ENCODE peak calls at places on chromosomes 3 and 15, in ten cellular contexts. Z is ascending aorta; D is MV-4-11; S is RWPE1; V is T-helper 17 cell; T is central memory CD4-positive, alpha-beta T cell; E is NAMALWA; J is right lobe of liver; N is activated naive CD4-positive, alpha-beta T cell; O is posterior cingulate gyrus. M is an unnamed sample.

GRCh38 chr3:72820405-72820804 is 27.8 kb downstream of the SHQ1 start:
- DNase-seq in S (no peak), Z (no peak), O (no peak), N (no peak), E (no peak), D (peak; percentile 78), V (no peak), T (no peak), J (peak; percentile 63), M (peak; percentile 47)

GRCh38 chr15:75751116-75751875 is 38.6 kb upstream of the CSPG4 start:
- DNase-seq in J (peak; percentile 35), Z (peak; percentile 55), N (no peak), D (no peak), V (no peak), T (no peak), E (no peak), O (no peak), S (no peak), M (no peak)

GRCh38 chr15:85773916-85774315 is 20.8 kb downstream of the KLHL25 start:
- DNase-seq in V (no peak), E (no peak), O (no peak), T (no peak), D (no peak), J (no peak), S (no peak), N (no peak), Z (no peak), M (no peak)

GRCh38 chr3:46360904-46361303 is 7.0 kb downstream of the CCR2 start:
- DNase-seq in T (no peak), J (no peak), D (peak; percentile 63), N (no peak), Z (no peak), S (no peak), E (no peak), O (no peak), V (no peak), M (peak; percentile 30)

GRCh38 chr3:15505412-15506165 is 15.9 kb downstream of the COLQ start:
- DNase-seq in Z (no peak), N (no peak), S (no peak), J (no peak), D (no peak), O (no peak), V (no peak), T (no peak), E (no peak), M (no peak)

GRCh38 chr3:155232605-155233004 is 60.9 kb downstream of the STRIT1 start:
- DNase-seq in O (peak; percentile 6), S (peak; percentile 49), V (no peak), N (no peak), D (no peak), Z (peak; percentile 82), E (peak; percentile 41), T (no peak), J (peak; percentile 87), M (no peak)

GRCh38 chr3:197165890-197166289 is 132.5 kb downstream of the DLG1 start:
- DNase-seq in T (no peak), E (no peak), N (no peak), S (no peak), V (no peak), O (no peak), D (no peak), J (no peak), Z (no peak), M (no peak)

GRCh38 chr3:186152889-186153292 is 44.0 kb upstream of the ETV5 start:
- DNase-seq in O (no peak), V (no peak), T (no peak), D (peak; percentile 98), E (peak; percentile 90), J (no peak), Z (peak; percentile 25), N (no peak), S (no peak), M (no peak)

GRCh38 chr3:15601399-15602145 is at the start of the genes BTD and HACL1:
- DNase-seq in V (peak; percentile 95), D (no peak), E (peak; percentile 100), S (peak; percentile 91), N (no peak), T (peak; percentile 99), O (peak; percentile 97), Z (peak; percentile 99), J (peak; percentile 97), M (no peak)

GRCh38 chr15:34812369-34812768 is 17.0 kb upstream of the ACTC1 start:
- DNase-seq in D (no peak), E (no peak), T (no peak), J (no peak), V (no peak), Z (no peak), S (no peak), N (no peak), O (no peak), M (no peak)

GRCh38 chr3:182891364-182891763 is 89.0 kb downstream of the DCUN1D1 start:
- DNase-seq in Z (no peak), E (no peak), S (no peak), O (no peak), J (no peak), T (no peak), V (no peak), D (no peak), N (no peak), M (no peak)

GRCh38 chr15:100770781-100771584 is 108.6 kb upstream of the ALDH1A3 start:
- DNase-seq in V (no peak), E (no peak), S (no peak), O (no peak), D (no peak), T (no peak), Z (peak; percentile 37), N (no peak), J (no peak), M (no peak)

GRCh38 chr3:66487475-66487874 is 13.3 kb downstream of the LRIG1 start:
- DNase-seq in V (no peak), S (no peak), D (no peak), O (no peak), Z (no peak), E (no peak), N (no peak), T (no peak), J (no peak), M (no peak)

GRCh38 chr3:61172684-61173083 is 78.6 kb downstream of the FHIT start:
- DNase-seq in S (no peak), J (peak; percentile 50), E (no peak), O (no peak), T (no peak), D (no peak), N (no peak), V (no peak), Z (no peak), M (no peak)

GRCh38 chr15:90407871-90408317 is 19.9 kb downstream of the IQGAP1 start:
- DNase-seq in T (peak; percentile 46), O (no peak), S (no peak), N (no peak), V (no peak), E (no peak), D (no peak), J (no peak), Z (no peak), M (no peak)

GRCh38 chr3:171328419-171329082 is 131.7 kb downstream of the TNIK start:
- DNase-seq in J (no peak), S (no peak), Z (no peak), T (peak; percentile 53), D (peak; percentile 48), N (peak; percentile 6), E (peak; percentile 47), O (no peak), V (peak; percentile 27), M (no peak)

GRCh38 chr3:26011276-26011675 is 221.4 kb downstream of the OXSM start:
- DNase-seq in T (no peak), N (no peak), J (no peak), O (no peak), S (no peak), D (no peak), E (no peak), Z (no peak), V (no peak), M (no peak)

GRCh38 chr3:57577786-57578185 is 19.4 kb downstream of the ARF4 start:
- DNase-seq in Z (no peak), S (no peak), J (no peak), E (no peak), V (no peak), N (no peak), D (no peak), T (no peak), O (no peak), M (no peak)

GRCh38 chr3:87491843-87492242 is 215.5 kb upstream of the POU1F1 start:
- DNase-seq in O (no peak), S (no peak), J (no peak), E (no peak), V (no peak), N (no peak), T (no peak), Z (no peak), D (no peak), M (no peak)

GRCh38 chr3:146948161-146948560 is 343.0 kb upstream of the PLSCR5 start:
- DNase-seq in Z (no peak), S (no peak), T (no peak), E (no peak), D (no peak), N (no peak), V (no peak), O (no peak), J (no peak), M (no peak)

GRCh38 chr3:127694467-127695215 is 21.9 kb downstream of the ABTB1 start:
- DNase-seq in N (peak; percentile 40), E (peak; percentile 73), Z (no peak), D (peak; percentile 6), T (peak; percentile 31), V (peak; percentile 31), J (peak; percentile 85), S (peak; percentile 55), O (no peak), M (peak; percentile 14)

GRCh38 chr15:70436428-70436827 is 326.9 kb downstream of the UACA start:
- DNase-seq in T (no peak), N (no peak), E (no peak), D (no peak), V (no peak), O (no peak), Z (no peak), S (no peak), J (no peak), M (no peak)

GRCh38 chr15:76844096-76844495 is 61.0 kb downstream of the SCAPER start:
- DNase-seq in S (no peak), J (no peak), D (no peak), V (no peak), E (no peak), O (no peak), Z (no peak), N (no peak), T (no peak), M (no peak)

GRCh38 chr3:85377115-85377514 is 418.3 kb downstream of the CADM2 start:
- DNase-seq in V (no peak), D (no peak), T (no peak), Z (no peak), E (no peak), N (no peak), J (no peak), O (no peak), S (no peak), M (no peak)

GRCh38 chr3:194308635-194309213 is 42.4 kb downstream of the CPN2 start:
- DNase-seq in J (no peak), S (no peak), E (no peak), D (no peak), Z (no peak), O (no peak), T (no peak), V (no peak), N (no peak), M (no peak)

GRCh38 chr3:198079771-198080520 is 119.9 kb downstream of the LMLN start:
- DNase-seq in J (no peak), D (peak; percentile 66), O (peak; percentile 18), S (peak; percentile 44), E (no peak), T (peak; percentile 17), N (peak; percentile 25), Z (no peak), V (peak; percentile 12), M (peak; percentile 36)

GRCh38 chr15:62647195-62647865 is 395.2 kb upstream of the TPM1 start:
- DNase-seq in T (no peak), E (no peak), O (no peak), N (no peak), S (peak; percentile 69), Z (no peak), J (no peak), V (no peak), D (peak; percentile 84), M (no peak)

GRCh38 chr3:11820540-11821041 is 26.1 kb downstream of the TAMM41 start:
- DNase-seq in N (no peak), D (no peak), S (no peak), E (peak; percentile 26), V (no peak), J (no peak), O (no peak), T (no peak), Z (no peak), M (no peak)

M was measured in GF-D8.